ENCODE peak calls at places on chromosome 10, in five cellular contexts. One of them, this sample, is unnamed.

GRCh38 chr10:87660484-87661133 is 931 bp downstream of the PAPSS2 start:
- DNase-seq in ovary: peak
- DNase-seq in anterior cingulate cortex: no peak
- DNase-seq in cerebellum: no peak
- DNase-seq in EH: peak
- DNase-seq in this sample: peak

GRCh38 chr10:5976689-5977470 is 463 bp downstream of the IL15RA start:
- DNase-seq in ovary: peak
- DNase-seq in EH: peak
- DNase-seq in anterior cingulate cortex: no peak
- DNase-seq in cerebellum: no peak
- DNase-seq in this sample: peak

GRCh38 chr10:91159254-91159783 is 61.1 kb upstream of the PCGF5 start:
- DNase-seq in cerebellum: no peak
- DNase-seq in anterior cingulate cortex: no peak
- DNase-seq in ovary: no peak
- DNase-seq in EH: peak
- DNase-seq in this sample: no peak

GRCh38 chr10:97012470-97012869 is 173.3 kb downstream of the SLIT1 start:
- DNase-seq in cerebellum: no peak
- DNase-seq in EH: no peak
- DNase-seq in ovary: no peak
- DNase-seq in anterior cingulate cortex: no peak
- DNase-seq in this sample: no peak

GRCh38 chr10:133357293-133358151 is at the start of gene FUOM:
- DNase-seq in EH: peak
- DNase-seq in ovary: peak
- DNase-seq in cerebellum: peak
- DNase-seq in anterior cingulate cortex: no peak
- DNase-seq in this sample: peak

GRCh38 chr10:57395921-57396320 is 871.8 kb downstream of the IPMK start:
- DNase-seq in ovary: no peak
- DNase-seq in anterior cingulate cortex: no peak
- DNase-seq in cerebellum: no peak
- DNase-seq in EH: no peak
- DNase-seq in this sample: no peak

GRCh38 chr10:132016514-132016913 is 34.8 kb upstream of the BNIP3 start:
- DNase-seq in ovary: no peak
- DNase-seq in anterior cingulate cortex: no peak
- DNase-seq in cerebellum: no peak
- DNase-seq in EH: no peak
- DNase-seq in this sample: no peak

GRCh38 chr10:110758898-110759297 is 112.8 kb upstream of the PDCD4 start:
- DNase-seq in cerebellum: no peak
- DNase-seq in ovary: no peak
- DNase-seq in EH: peak
- DNase-seq in anterior cingulate cortex: no peak
- DNase-seq in this sample: peak

GRCh38 chr10:19656420-19657042 is 159.7 kb upstream of the PLXDC2 start:
- DNase-seq in EH: no peak
- DNase-seq in anterior cingulate cortex: no peak
- DNase-seq in ovary: no peak
- DNase-seq in cerebellum: no peak
- DNase-seq in this sample: no peak

GRCh38 chr10:62422068-62422590 is 48.0 kb downstream of the ZNF365 start:
- DNase-seq in EH: peak
- DNase-seq in anterior cingulate cortex: no peak
- DNase-seq in cerebellum: no peak
- DNase-seq in ovary: no peak
- DNase-seq in this sample: peak

This sample was measured in adipocyte.